ENCODE peak calls at places on chromosome 18, in nine cellular contexts. T, I, L, G, Q, X, J, O and V are unnamed samples.

GRCh38 chr18:53458944-53459580 is 765.4 kb downstream of the MBD2 start:
- DNase-seq in I (no peak), L (no peak), Q (no peak), X (no peak), J (no peak), T (no peak), G (peak; percentile 54), O (peak; percentile 31), V (no peak)

GRCh38 chr18:58552057-58552461 is 76.8 kb downstream of the ALPK2 start:
- DNase-seq in O (peak; percentile 23), I (peak; percentile 58), J (no peak), L (no peak), G (no peak), X (no peak), Q (no peak), T (no peak), V (no peak)

GRCh38 chr18:45566025-45566740 is 49.1 kb upstream of the SLC14A2 start:
- DNase-seq in T (no peak), Q (peak; percentile 71), X (peak; percentile 90), I (peak; percentile 93), J (no peak), O (peak; percentile 90), L (no peak), G (no peak), V (peak; percentile 81)

GRCh38 chr18:76450912-76451421 is 44.1 kb downstream of the ZNF516 start:
- DNase-seq in X (peak; percentile 79), J (peak; percentile 26), I (peak; percentile 83), Q (peak; percentile 64), G (peak; percentile 36), L (no peak), O (peak; percentile 76), T (no peak), V (peak; percentile 53)

GRCh38 chr18:58490238-58490637 is 138.7 kb downstream of the ALPK2 start:
- DNase-seq in T (no peak), Q (no peak), J (no peak), X (no peak), L (no peak), G (no peak), I (no peak), O (no peak), V (no peak)

GRCh38 chr18:49973592-49973991 is 160.3 kb upstream of the ACAA2 start:
- DNase-seq in X (no peak), Q (no peak), J (no peak), I (no peak), L (no peak), O (no peak), G (no peak), T (no peak), V (no peak)

GRCh38 chr18:32025744-32026143 is 7.1 kb downstream of the RNF125 start:
- DNase-seq in L (no peak), J (no peak), X (no peak), G (no peak), O (no peak), T (no peak), I (no peak), Q (no peak), V (no peak)

GRCh38 chr18:67612281-67612680 is 95.8 kb upstream of the DSEL start:
- DNase-seq in O (no peak), Q (no peak), X (no peak), L (no peak), I (peak; percentile 41), J (no peak), G (no peak), T (no peak), V (no peak)

GRCh38 chr18:26549486-26550435 is 1.4 kb upstream of the KCTD1 start:
- DNase-seq in X (peak; percentile 86), J (peak; percentile 19), G (no peak), I (peak; percentile 74), L (no peak), Q (peak; percentile 59), T (no peak), O (peak; percentile 77), V (peak; percentile 25)

GRCh38 chr18:79506191-79507075 is 110.7 kb downstream of the NFATC1 start:
- DNase-seq in T (no peak), G (no peak), J (no peak), O (peak; percentile 26), I (peak; percentile 71), L (no peak), X (peak; percentile 78), Q (peak; percentile 59), V (no peak)

GRCh38 chr18:11899063-11899462 is 9.1 kb downstream of the MPPE1 start:
- DNase-seq in G (no peak), O (no peak), J (no peak), T (no peak), I (no peak), L (no peak), X (no peak), Q (no peak), V (no peak)

GRCh38 chr18:48835745-48836191 is 115.0 kb downstream of the SMAD7 start:
- DNase-seq in Q (peak; percentile 17), I (no peak), G (no peak), T (no peak), L (no peak), O (no peak), X (no peak), J (no peak), V (no peak)

GRCh38 chr18:32612651-32613050 is 142.0 kb upstream of the GAREM1 start:
- DNase-seq in L (no peak), G (no peak), O (no peak), I (no peak), T (no peak), X (no peak), J (no peak), Q (no peak), V (no peak)

GRCh38 chr18:79460445-79461300 is 64.9 kb downstream of the NFATC1 start:
- DNase-seq in I (peak; percentile 43), G (no peak), O (peak; percentile 21), J (no peak), T (no peak), X (no peak), L (no peak), Q (no peak), V (no peak)

GRCh38 chr18:35131387-35132283 is 90.4 kb downstream of the MAPRE2 start:
- DNase-seq in J (no peak), X (no peak), I (peak; percentile 11), L (no peak), O (no peak), G (peak; percentile 80), Q (no peak), T (no peak), V (no peak)

GRCh38 chr18:22253676-22254075 is 84.3 kb downstream of the GATA6 start:
- DNase-seq in L (no peak), O (no peak), T (no peak), Q (no peak), G (no peak), J (no peak), X (no peak), I (peak; percentile 7), V (no peak)

GRCh38 chr18:51531496-51531895 is 334.0 kb upstream of the MEX3C start:
- DNase-seq in X (no peak), O (no peak), G (no peak), L (no peak), Q (no peak), J (no peak), T (no peak), I (no peak), V (no peak)

GRCh38 chr18:75133721-75134645 is 75.0 kb downstream of the PTGR3 start:
- DNase-seq in Q (no peak), J (no peak), T (no peak), O (no peak), G (no peak), I (no peak), L (no peak), X (no peak), V (no peak)